ENCODE peak calls at places on chromosomes 11 and 22, in four cellular contexts. D, C, P and S are unnamed samples.

GRCh38 chr11:57335343-57336110 is at the start of gene SSRP1:
- DNase-seq in D (peak), C (peak), P (peak), S (peak)

GRCh38 chr11:134513585-134514120 is 101.6 kb upstream of the B3GAT1 start:
- DNase-seq in D (no peak), C (no peak), P (no peak), S (no peak)

GRCh38 chr11:116219171-116219635 is 553.6 kb downstream of the BUD13 start:
- DNase-seq in D (no peak), C (no peak), P (no peak), S (no peak)

GRCh38 chr11:41320233-41320993 is 139.0 kb downstream of the LRRC4C start:
- DNase-seq in D (no peak), C (no peak), P (no peak), S (no peak)

GRCh38 chr11:26297179-26297970 is 34.6 kb upstream of the ANO3 start:
- DNase-seq in D (peak), C (no peak), P (peak), S (peak)

GRCh38 chr11:106389096-106389495 is 311.6 kb downstream of the AASDHPPT start:
- DNase-seq in D (peak), C (no peak), P (no peak), S (no peak)

GRCh38 chr22:26708256-26709009 is 51.0 kb downstream of the MIAT start:
- DNase-seq in D (no peak), C (peak), P (no peak), S (no peak)

GRCh38 chr22:41382098-41382578 is 396 bp downstream of the TEF start:
- DNase-seq in D (no peak), C (no peak), P (peak), S (peak)

GRCh38 chr11:131943296-131943695 is 572.9 kb downstream of the NTM start:
- DNase-seq in D (no peak), C (no peak), P (no peak), S (no peak)

GRCh38 chr11:128904303-128904871 is 13.2 kb downstream of the KCNJ5 start:
- DNase-seq in D (no peak), C (no peak), P (no peak), S (no peak)

GRCh38 chr11:11306855-11307254 is 46.2 kb downstream of the CSNK2A3 start:
- DNase-seq in D (peak), C (no peak), P (no peak), S (no peak)

GRCh38 chr22:41512421-41513194 is 31.7 kb downstream of the POLR3H start:
- DNase-seq in D (peak), C (no peak), P (peak), S (peak)

GRCh38 chr22:35560366-35560765 is 19.7 kb downstream of the RASD2 start:
- DNase-seq in D (no peak), C (no peak), P (no peak), S (no peak)

GRCh38 chr22:42180349-42180842 is 49.8 kb upstream of the CYP2D6 start:
- DNase-seq in D (peak), C (no peak), P (peak), S (no peak)

GRCh38 chr22:29231971-29232959 is 26.6 kb downstream of the EMID1 start:
- DNase-seq in D (no peak), C (no peak), P (no peak), S (no peak)

GRCh38 chr11:75241036-75241905 is 697 bp downstream of the TPBGL start:
- DNase-seq in D (peak), C (no peak), P (peak), S (peak)

GRCh38 chr11:83449338-83449913 is 163.3 kb upstream of the CCDC90B start:
- DNase-seq in D (no peak), C (no peak), P (no peak), S (no peak)

GRCh38 chr11:132187814-132188213 is 817.4 kb downstream of the NTM start:
- DNase-seq in D (peak), C (no peak), P (no peak), S (no peak)

GRCh38 chr11:44016129-44016528 is 31.7 kb upstream of the ACCSL start:
- DNase-seq in D (peak), C (no peak), P (no peak), S (no peak)

GRCh38 chr11:693887-694562 is 997 bp downstream of the DEAF1 start:
- DNase-seq in D (no peak), C (no peak), P (no peak), S (no peak)

GRCh38 chr22:24379536-24379935 is 47.9 kb upstream of the ADORA2A start:
- DNase-seq in D (peak), C (no peak), P (no peak), S (no peak)

GRCh38 chr11:81700061-81700460 is 1033.6 kb downstream of the FAM181B start:
- DNase-seq in D (no peak), C (no peak), P (no peak), S (no peak)

GRCh38 chr11:79694368-79694767 is 253.5 kb upstream of the TENM4 start:
- DNase-seq in D (no peak), C (no peak), P (no peak), S (no peak)

GRCh38 chr11:104812416-104812815 is 85.8 kb downstream of the CASP12 start:
- DNase-seq in D (no peak), C (no peak), P (no peak), S (no peak)

GRCh38 chr11:57277845-57278720 is 41.0 kb upstream of the APLNR start:
- DNase-seq in D (peak), C (no peak), P (peak), S (peak)

GRCh38 chr11:134139873-134140331 is 71.0 kb downstream of the JAM3 start:
- DNase-seq in D (peak), C (peak), P (peak), S (peak)

GRCh38 chr22:39815882-39816395 is 77.6 kb downstream of the ENTHD1 start:
- DNase-seq in D (no peak), C (no peak), P (no peak), S (no peak)

GRCh38 chr11:45158891-45159605 is 12.6 kb downstream of the PRDM11 start:
- DNase-seq in D (no peak), C (no peak), P (no peak), S (no peak)

GRCh38 chr11:117814766-117815261 is 9.7 kb downstream of the FXYD2 start:
- DNase-seq in D (no peak), C (peak), P (no peak), S (no peak)

GRCh38 chr11:61971177-61972111 is 4.0 kb upstream of the FTH1 start:
- DNase-seq in D (peak), C (peak), P (peak), S (peak)

GRCh38 chr11:83865636-83866461 is 579.7 kb upstream of the CCDC90B start:
- DNase-seq in D (peak), C (no peak), P (no peak), S (no peak)

GRCh38 chr11:96105197-96105895 is 181.4 kb upstream of the MTMR2 start:
- DNase-seq in D (no peak), C (no peak), P (no peak), S (no peak)

GRCh38 chr22:41827671-41828070 is 5.2 kb upstream of the SREBF2 start:
- DNase-seq in D (no peak), C (no peak), P (no peak), S (no peak)

GRCh38 chr22:49308300-49308699 is 519.4 kb downstream of the BRD1 start:
- DNase-seq in D (no peak), C (no peak), P (no peak), S (no peak)
- TF ChIP-seq SMC3 in D (no peak), C (no peak), P (no peak), S (no peak)

GRCh38 chr11:46389450-46390330 is 1.9 kb downstream of the CHRM4 start:
- DNase-seq in D (peak), C (no peak), P (peak), S (peak)
- TF ChIP-seq SMC3 in D (peak), C (peak), P (peak), S (peak)

GRCh38 chr22:37090920-37091688 is 18.4 kb downstream of the TMPRSS6 start:
- DNase-seq in D (no peak), C (no peak), P (no peak), S (no peak)
- TF ChIP-seq SMC3 in D (no peak), C (no peak), P (no peak), S (no peak)

DNA sequence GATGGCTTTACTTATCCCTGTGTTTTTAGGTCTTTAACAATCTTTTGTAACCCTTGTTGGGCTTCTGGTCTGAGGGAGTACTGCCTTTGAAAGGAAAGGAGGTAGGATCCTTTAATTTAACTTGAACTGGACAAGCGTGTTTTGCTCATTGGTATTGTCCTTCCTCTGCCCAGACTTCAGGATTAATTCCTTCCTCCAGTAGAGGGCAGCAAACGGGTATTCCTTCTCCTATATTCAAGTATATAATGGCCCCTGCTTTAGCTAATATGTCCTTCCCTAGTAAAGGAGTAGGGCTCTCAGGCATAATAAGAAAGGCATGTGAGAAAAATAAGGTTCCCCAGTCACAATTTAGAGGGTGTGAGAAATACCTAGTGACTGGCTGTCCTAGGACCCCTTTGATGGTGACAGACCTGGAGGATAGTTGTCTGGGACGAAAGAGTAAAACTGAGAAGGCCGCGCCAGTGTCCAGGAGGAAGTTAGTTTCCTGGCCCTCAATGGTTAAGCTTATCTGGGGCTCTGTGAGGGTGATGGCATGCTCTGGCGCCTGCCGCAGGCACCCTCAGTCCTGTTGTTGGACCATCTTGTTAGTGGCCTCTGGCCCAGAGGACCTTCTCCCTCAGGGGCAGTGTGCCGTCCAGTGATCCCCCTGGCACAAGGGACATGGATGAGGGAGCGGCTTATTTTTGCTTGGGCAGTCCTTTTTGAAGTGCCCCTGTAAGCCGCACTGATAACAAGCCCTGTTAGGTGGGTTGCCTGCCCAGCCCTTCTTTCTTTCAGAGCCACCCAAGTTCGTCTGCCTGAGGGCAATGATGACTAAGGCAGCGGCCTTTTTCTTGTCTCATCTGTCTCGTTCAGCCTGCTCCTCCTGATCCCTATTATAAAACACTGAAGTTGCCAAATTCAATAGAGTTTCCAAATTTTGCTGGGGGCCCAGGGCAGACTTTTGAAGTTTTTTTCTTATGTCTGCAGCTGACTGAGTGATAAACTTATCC is 51.8 kb downstream of the C11orf71 start:
- DNase-seq in D (peak), C (no peak), P (peak), S (peak)
- TF ChIP-seq SMC3 in D (peak), C (no peak), P (peak), S (peak)

GRCh38 chr22:43838161-43838560 is 24.2 kb downstream of the SULT4A1 start:
- DNase-seq in D (no peak), C (no peak), P (no peak), S (no peak)
- TF ChIP-seq SMC3 in D (no peak), C (no peak), P (no peak), S (no peak)

DNA sequence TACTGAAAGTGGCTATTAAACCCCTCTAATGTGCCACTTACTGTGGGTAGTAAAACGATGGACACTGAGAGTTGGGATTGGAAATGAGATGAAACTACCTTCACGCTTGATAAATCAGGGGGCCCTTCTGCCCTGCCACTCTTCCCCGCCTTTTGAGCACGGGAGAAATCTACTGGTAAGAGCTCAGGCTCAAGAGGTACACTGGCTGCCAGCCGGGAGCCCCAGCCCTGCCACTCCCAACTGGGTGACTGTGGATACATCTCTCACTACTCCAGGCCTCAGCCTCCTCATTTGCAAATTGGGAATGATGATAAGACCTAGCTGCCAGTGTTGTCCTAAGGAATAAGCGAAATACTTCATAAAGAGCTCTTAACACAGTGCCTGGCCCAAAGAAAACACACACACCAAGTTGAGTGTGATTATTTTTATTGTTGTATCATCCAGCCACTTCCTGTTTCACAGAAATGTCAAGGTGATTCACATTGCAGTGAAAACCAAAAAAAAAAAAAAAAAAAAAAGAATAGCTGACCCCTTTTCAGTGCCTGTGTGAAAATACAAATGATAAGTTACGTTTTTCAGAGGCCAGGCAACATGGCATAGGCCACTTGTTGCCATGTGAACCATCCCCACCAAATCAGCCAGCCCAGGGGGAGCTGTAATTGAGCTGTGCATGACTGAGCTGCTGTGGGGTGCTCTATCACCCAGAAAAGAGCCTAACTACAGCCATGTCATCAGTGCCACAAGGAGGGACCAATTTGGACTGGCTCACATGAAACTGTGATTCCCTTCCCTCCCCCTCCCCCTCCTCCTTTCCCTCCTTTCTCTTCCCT is 4.4 kb upstream of the ZNRD2 start:
- DNase-seq in D (peak), C (no peak), P (no peak), S (no peak)
- TF ChIP-seq SMC3 in D (no peak), C (no peak), P (no peak), S (no peak)

GRCh38 chr11:12897390-12897789 is 111.7 kb upstream of the RASSF10 start:
- DNase-seq in D (no peak), C (no peak), P (no peak), S (no peak)

GRCh38 chr11:12890476-12890875 is 118.6 kb upstream of the RASSF10 start:
- DNase-seq in D (peak), C (no peak), P (no peak), S (no peak)

GRCh38 chr11:12889243-12889642 is 119.9 kb upstream of the RASSF10 start:
- DNase-seq in D (peak), C (no peak), P (no peak), S (no peak)

GRCh38 chr11:12897867-12898266 is 111.2 kb upstream of the RASSF10 start:
- DNase-seq in D (no peak), C (no peak), P (no peak), S (no peak)

DNA sequence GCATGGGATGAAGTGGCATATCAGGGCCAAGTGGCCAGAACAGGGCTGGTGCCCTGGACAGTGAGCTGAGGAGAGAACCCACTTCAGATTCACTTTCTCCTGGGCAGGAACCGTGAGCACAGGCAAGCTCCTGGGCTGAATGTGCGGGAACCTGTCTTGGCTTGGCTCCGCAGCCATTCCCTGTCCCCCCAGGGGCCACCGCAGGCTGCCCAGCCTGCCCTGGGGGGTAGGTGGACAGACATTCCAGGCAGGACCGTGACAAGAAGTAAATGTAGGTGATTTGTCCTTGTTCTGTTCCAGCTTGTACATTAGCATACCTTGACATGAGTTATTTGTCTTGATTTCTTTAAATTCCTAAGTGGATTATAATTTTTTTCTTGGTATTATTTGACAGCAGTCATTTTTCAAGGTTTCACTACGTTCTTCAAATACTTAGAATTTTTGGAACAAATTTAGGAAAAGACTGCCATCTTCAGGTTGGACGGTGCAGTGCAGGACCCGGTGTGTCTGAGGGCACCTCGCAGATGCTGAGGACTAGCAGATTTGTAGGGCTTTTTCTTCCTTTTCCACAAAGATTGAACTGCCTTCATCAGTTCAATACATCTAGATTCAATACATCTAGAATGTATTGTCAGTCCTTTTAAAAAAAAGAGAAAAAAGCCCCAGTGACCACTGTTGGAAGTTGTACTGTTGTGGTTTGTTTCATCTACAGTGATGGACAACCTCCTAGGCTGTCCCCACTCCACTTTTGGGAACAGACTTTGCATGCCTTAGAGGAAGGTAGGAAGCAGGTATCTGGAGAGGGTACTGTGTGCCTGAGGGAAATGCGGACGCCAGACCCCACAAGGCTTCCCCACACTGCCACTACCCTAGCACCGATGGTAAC is 115.1 kb upstream of the RASSF10 start:
- DNase-seq in D (peak), C (no peak), P (peak), S (peak)
- TF ChIP-seq SMC3 in D (peak), C (peak), P (peak), S (peak)

GRCh38 chr11:36091256-36091811 is 147.5 kb downstream of the LDLRAD3 start:
- DNase-seq in D (peak), C (no peak), P (peak), S (no peak)
- TF ChIP-seq SMC3 in D (no peak), C (no peak), P (no peak), S (no peak)

GRCh38 chr11:78656984-78657383 is 82.3 kb upstream of the NARS2 start:
- DNase-seq in D (no peak), C (no peak), P (no peak), S (no peak)

GRCh38 chr11:78654071-78654470 is 79.4 kb upstream of the NARS2 start:
- DNase-seq in D (no peak), C (no peak), P (no peak), S (no peak)

GRCh38 chr11:78654866-78655265 is 80.2 kb upstream of the NARS2 start:
- DNase-seq in D (no peak), C (no peak), P (no peak), S (no peak)

GRCh38 chr11:78656327-78656726 is 81.7 kb upstream of the NARS2 start:
- DNase-seq in D (no peak), C (no peak), P (no peak), S (no peak)

GRCh38 chr11:78655561-78655960 is 80.9 kb upstream of the NARS2 start:
- DNase-seq in D (no peak), C (no peak), P (no peak), S (no peak)
- TF ChIP-seq SMC3 in D (no peak), C (no peak), P (no peak), S (no peak)